ENCODE peak calls at places on chromosome 7, in seven cellular contexts. One of them, this sample, is unnamed.

GRCh38 chr7:76302299-76303056 is at the start of gene HSPB1:
- DNase-seq in Panc1: no peak
- DNase-seq in activated CD4-positive, CD25-positive, alpha-beta regulatory T cell: peak; percentile 32
- DNase-seq in AG09309: no peak
- DNase-seq in stimulated activated CD4-positive, alpha-beta T cell treated with anti-CD3 and anti-CD28 coated beads, Interleukin-12 subunit alpha, Interleukin-12 subunit beta, amount 100 ng/mL, for 4 hours: peak; percentile 60
- DNase-seq in right lobe of liver: peak; percentile 94
- DNase-seq in hippocampal formation: peak; percentile 78
- DNase-seq in this sample: no peak

GRCh38 chr7:42219447-42219846 is 17.6 kb downstream of the GLI3 start:
- DNase-seq in Panc1: no peak
- DNase-seq in activated CD4-positive, CD25-positive, alpha-beta regulatory T cell: no peak
- DNase-seq in AG09309: no peak
- DNase-seq in stimulated activated CD4-positive, alpha-beta T cell treated with anti-CD3 and anti-CD28 coated beads, Interleukin-12 subunit alpha, Interleukin-12 subunit beta, amount 100 ng/mL, for 4 hours: no peak
- DNase-seq in right lobe of liver: no peak
- DNase-seq in hippocampal formation: no peak
- DNase-seq in this sample: no peak

GRCh38 chr7:13851756-13852155 is 137.7 kb downstream of the ETV1 start:
- DNase-seq in Panc1: no peak
- DNase-seq in activated CD4-positive, CD25-positive, alpha-beta regulatory T cell: no peak
- DNase-seq in AG09309: no peak
- DNase-seq in stimulated activated CD4-positive, alpha-beta T cell treated with anti-CD3 and anti-CD28 coated beads, Interleukin-12 subunit alpha, Interleukin-12 subunit beta, amount 100 ng/mL, for 4 hours: no peak
- DNase-seq in right lobe of liver: no peak
- DNase-seq in hippocampal formation: no peak
- DNase-seq in this sample: no peak

GRCh38 chr7:33716581-33717477 is 188.5 kb upstream of the BMPER start:
- DNase-seq in Panc1: peak; percentile 17
- DNase-seq in activated CD4-positive, CD25-positive, alpha-beta regulatory T cell: no peak
- DNase-seq in AG09309: peak; percentile 37
- DNase-seq in stimulated activated CD4-positive, alpha-beta T cell treated with anti-CD3 and anti-CD28 coated beads, Interleukin-12 subunit alpha, Interleukin-12 subunit beta, amount 100 ng/mL, for 4 hours: no peak
- DNase-seq in right lobe of liver: no peak
- DNase-seq in hippocampal formation: no peak
- DNase-seq in this sample: peak; percentile 55

GRCh38 chr7:46586406-46586805 is 665.3 kb upstream of the IGFBP3 start:
- DNase-seq in Panc1: no peak
- DNase-seq in activated CD4-positive, CD25-positive, alpha-beta regulatory T cell: no peak
- DNase-seq in AG09309: no peak
- DNase-seq in stimulated activated CD4-positive, alpha-beta T cell treated with anti-CD3 and anti-CD28 coated beads, Interleukin-12 subunit alpha, Interleukin-12 subunit beta, amount 100 ng/mL, for 4 hours: no peak
- DNase-seq in right lobe of liver: no peak
- DNase-seq in hippocampal formation: no peak
- DNase-seq in this sample: no peak

GRCh38 chr7:37311282-37311868 is 137.3 kb downstream of the ELMO1 start:
- DNase-seq in Panc1: no peak
- DNase-seq in activated CD4-positive, CD25-positive, alpha-beta regulatory T cell: no peak
- DNase-seq in AG09309: no peak
- DNase-seq in stimulated activated CD4-positive, alpha-beta T cell treated with anti-CD3 and anti-CD28 coated beads, Interleukin-12 subunit alpha, Interleukin-12 subunit beta, amount 100 ng/mL, for 4 hours: peak; percentile 16
- DNase-seq in right lobe of liver: no peak
- DNase-seq in hippocampal formation: peak; percentile 29
- DNase-seq in this sample: no peak

GRCh38 chr7:69787736-69788431 is 189.6 kb downstream of the AUTS2 start:
- DNase-seq in Panc1: no peak
- DNase-seq in activated CD4-positive, CD25-positive, alpha-beta regulatory T cell: no peak
- DNase-seq in AG09309: no peak
- DNase-seq in stimulated activated CD4-positive, alpha-beta T cell treated with anti-CD3 and anti-CD28 coated beads, Interleukin-12 subunit alpha, Interleukin-12 subunit beta, amount 100 ng/mL, for 4 hours: no peak
- DNase-seq in right lobe of liver: no peak
- DNase-seq in hippocampal formation: no peak
- DNase-seq in this sample: peak; percentile 26

GRCh38 chr7:157278791-157279678 is 57.8 kb upstream of the DNAJB6 start:
- DNase-seq in Panc1: no peak
- DNase-seq in activated CD4-positive, CD25-positive, alpha-beta regulatory T cell: no peak
- DNase-seq in AG09309: no peak
- DNase-seq in stimulated activated CD4-positive, alpha-beta T cell treated with anti-CD3 and anti-CD28 coated beads, Interleukin-12 subunit alpha, Interleukin-12 subunit beta, amount 100 ng/mL, for 4 hours: no peak
- DNase-seq in right lobe of liver: peak; percentile 51
- DNase-seq in hippocampal formation: no peak
- DNase-seq in this sample: no peak

GRCh38 chr7:75599244-75599771 is 107.2 kb downstream of the SPDYE5 start:
- DNase-seq in Panc1: no peak
- DNase-seq in activated CD4-positive, CD25-positive, alpha-beta regulatory T cell: no peak
- DNase-seq in AG09309: no peak
- DNase-seq in stimulated activated CD4-positive, alpha-beta T cell treated with anti-CD3 and anti-CD28 coated beads, Interleukin-12 subunit alpha, Interleukin-12 subunit beta, amount 100 ng/mL, for 4 hours: no peak
- DNase-seq in right lobe of liver: no peak
- DNase-seq in hippocampal formation: peak; percentile 95
- DNase-seq in this sample: no peak